ENCODE peak calls at places on chromosomes 12 and 14, in seven cellular contexts. One of them, this sample, is unnamed.

GRCh38 chr12:6211421-6211869 is 11.2 kb downstream of the CD9 start:
- DNase-seq in HCT116: no peak
- DNase-seq in Panc1: no peak
- DNase-seq in H1: no peak
- DNase-seq in K562: no peak
- DNase-seq in HepG2: no peak
- DNase-seq in GM12878: no peak
- DNase-seq in this sample: no peak

GRCh38 chr14:75379930-75380270 is 47.9 kb upstream of the JDP2 start:
- DNase-seq in HCT116: no peak
- DNase-seq in Panc1: no peak
- DNase-seq in H1: no peak
- DNase-seq in K562: no peak
- DNase-seq in HepG2: no peak
- DNase-seq in GM12878: no peak
- DNase-seq in this sample: no peak

GRCh38 chr12:128365831-128366231 is 98.9 kb downstream of the TMEM132C start:
- DNase-seq in HCT116: no peak
- DNase-seq in Panc1: no peak
- DNase-seq in H1: peak
- DNase-seq in K562: no peak
- DNase-seq in HepG2: no peak
- DNase-seq in GM12878: no peak
- DNase-seq in this sample: no peak

GRCh38 chr12:12983420-12984035 is 16.5 kb downstream of the HEBP1 start:
- DNase-seq in HCT116: peak
- DNase-seq in Panc1: no peak
- DNase-seq in H1: no peak
- DNase-seq in K562: peak
- DNase-seq in HepG2: peak
- DNase-seq in GM12878: no peak
- DNase-seq in this sample: peak

GRCh38 chr12:66746489-66747201 is 67.8 kb upstream of the GRIP1 start:
- DNase-seq in HCT116: no peak
- DNase-seq in Panc1: no peak
- DNase-seq in H1: no peak
- DNase-seq in K562: no peak
- DNase-seq in HepG2: no peak
- DNase-seq in GM12878: no peak
- DNase-seq in this sample: no peak

GRCh38 chr12:104747956-104748355 is 210.1 kb downstream of the SLC41A2 start:
- DNase-seq in HCT116: no peak
- DNase-seq in Panc1: no peak
- DNase-seq in H1: no peak
- DNase-seq in K562: no peak
- DNase-seq in HepG2: no peak
- DNase-seq in GM12878: no peak
- DNase-seq in this sample: no peak

GRCh38 chr14:100278702-100279101 is 27.5 kb downstream of the SLC25A29 start:
- DNase-seq in HCT116: no peak
- DNase-seq in Panc1: no peak
- DNase-seq in H1: no peak
- DNase-seq in K562: no peak
- DNase-seq in HepG2: peak
- DNase-seq in GM12878: no peak
- DNase-seq in this sample: no peak

GRCh38 chr14:94373708-94374107 is 14.7 kb downstream of the SERPINA1 start:
- DNase-seq in HCT116: peak
- DNase-seq in Panc1: peak
- DNase-seq in H1: no peak
- DNase-seq in K562: no peak
- DNase-seq in HepG2: no peak
- DNase-seq in GM12878: no peak
- DNase-seq in this sample: no peak

GRCh38 chr12:106353178-106353577 is 4.4 kb upstream of the POLR3B start:
- DNase-seq in HCT116: no peak
- DNase-seq in Panc1: no peak
- DNase-seq in H1: no peak
- DNase-seq in K562: no peak
- DNase-seq in HepG2: no peak
- DNase-seq in GM12878: no peak
- DNase-seq in this sample: no peak
- TF ChIP-seq SIN3A in HCT116: no peak
- TF ChIP-seq SIN3A in Panc1: no peak
- TF ChIP-seq SIN3A in H1: no peak
- TF ChIP-seq SIN3A in K562: no peak
- TF ChIP-seq SIN3A in HepG2: no peak
- TF ChIP-seq SIN3A in GM12878: no peak
- TF ChIP-seq SIN3A in this sample: no peak

DNA sequence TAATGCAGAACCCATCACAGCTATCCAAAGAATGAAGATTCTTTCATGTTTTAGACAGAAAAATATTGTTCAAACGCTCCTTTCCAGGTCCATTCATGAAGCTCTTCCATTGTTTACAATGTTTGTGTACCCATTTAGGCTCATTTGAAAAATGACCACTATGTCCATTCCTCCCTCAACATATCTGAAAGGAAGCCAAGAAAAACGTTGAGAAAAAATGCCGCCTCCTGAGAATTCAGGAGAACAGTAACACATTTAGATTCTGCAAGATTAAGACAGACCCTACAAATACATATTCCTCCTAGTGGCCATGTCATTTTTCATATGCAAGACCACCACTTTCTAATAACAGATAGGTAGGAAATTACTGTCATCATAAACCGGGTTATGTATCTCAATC is 124.4 kb downstream of the SLC25A21 start:
- DNase-seq in HCT116: no peak
- DNase-seq in Panc1: no peak
- DNase-seq in H1: no peak
- DNase-seq in K562: no peak
- DNase-seq in HepG2: no peak
- DNase-seq in GM12878: no peak
- DNase-seq in this sample: no peak
- TF ChIP-seq SIN3A in HCT116: no peak
- TF ChIP-seq SIN3A in Panc1: no peak
- TF ChIP-seq SIN3A in H1: no peak
- TF ChIP-seq SIN3A in K562: no peak
- TF ChIP-seq SIN3A in HepG2: no peak
- TF ChIP-seq SIN3A in GM12878: no peak
- TF ChIP-seq SIN3A in this sample: no peak

GRCh38 chr14:72883963-72884362 is 9.9 kb downstream of the DPF3 start:
- DNase-seq in HCT116: no peak
- DNase-seq in Panc1: no peak
- DNase-seq in H1: no peak
- DNase-seq in K562: no peak
- DNase-seq in HepG2: no peak
- DNase-seq in GM12878: peak
- DNase-seq in this sample: no peak
- TF ChIP-seq SIN3A in HCT116: no peak
- TF ChIP-seq SIN3A in Panc1: no peak
- TF ChIP-seq SIN3A in H1: no peak
- TF ChIP-seq SIN3A in K562: no peak
- TF ChIP-seq SIN3A in HepG2: no peak
- TF ChIP-seq SIN3A in GM12878: no peak
- TF ChIP-seq SIN3A in this sample: no peak

DNA sequence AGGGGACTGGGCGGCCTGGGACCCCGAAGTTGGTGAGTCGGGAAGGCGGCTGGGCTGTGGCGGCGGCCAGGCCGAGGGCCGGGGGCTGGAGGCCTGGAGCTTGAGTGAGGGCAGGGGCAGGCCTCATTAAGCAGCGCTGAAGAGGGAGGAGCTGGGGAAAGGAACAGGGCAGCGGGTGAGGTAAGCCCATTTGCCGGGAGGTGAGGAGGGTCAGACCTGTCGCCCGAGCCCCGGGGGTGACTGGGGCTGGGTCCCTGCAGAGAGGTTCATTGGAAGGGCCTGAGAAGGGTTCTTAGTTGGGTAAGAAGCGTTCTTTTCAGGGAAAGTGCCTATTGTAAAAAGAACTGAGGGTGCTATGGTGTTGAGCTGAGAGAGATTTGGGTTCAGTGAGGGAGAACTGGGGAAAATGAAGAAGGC is 438 bp downstream of the RAB5B start:
- DNase-seq in HCT116: no peak
- DNase-seq in Panc1: no peak
- DNase-seq in H1: no peak
- DNase-seq in K562: no peak
- DNase-seq in HepG2: peak
- DNase-seq in GM12878: no peak
- DNase-seq in this sample: peak
- TF ChIP-seq SIN3A in HCT116: no peak
- TF ChIP-seq SIN3A in Panc1: no peak
- TF ChIP-seq SIN3A in H1: no peak
- TF ChIP-seq SIN3A in K562: no peak
- TF ChIP-seq SIN3A in HepG2: peak
- TF ChIP-seq SIN3A in GM12878: peak
- TF ChIP-seq SIN3A in this sample: no peak

GRCh38 chr14:78178971-78179370 is 8.8 kb downstream of the NRXN3 start:
- DNase-seq in HCT116: no peak
- DNase-seq in Panc1: no peak
- DNase-seq in H1: no peak
- DNase-seq in K562: no peak
- DNase-seq in HepG2: no peak
- DNase-seq in GM12878: no peak
- DNase-seq in this sample: no peak
- TF ChIP-seq SIN3A in HCT116: no peak
- TF ChIP-seq SIN3A in Panc1: no peak
- TF ChIP-seq SIN3A in H1: no peak
- TF ChIP-seq SIN3A in K562: no peak
- TF ChIP-seq SIN3A in HepG2: no peak
- TF ChIP-seq SIN3A in GM12878: no peak
- TF ChIP-seq SIN3A in this sample: no peak

DNA sequence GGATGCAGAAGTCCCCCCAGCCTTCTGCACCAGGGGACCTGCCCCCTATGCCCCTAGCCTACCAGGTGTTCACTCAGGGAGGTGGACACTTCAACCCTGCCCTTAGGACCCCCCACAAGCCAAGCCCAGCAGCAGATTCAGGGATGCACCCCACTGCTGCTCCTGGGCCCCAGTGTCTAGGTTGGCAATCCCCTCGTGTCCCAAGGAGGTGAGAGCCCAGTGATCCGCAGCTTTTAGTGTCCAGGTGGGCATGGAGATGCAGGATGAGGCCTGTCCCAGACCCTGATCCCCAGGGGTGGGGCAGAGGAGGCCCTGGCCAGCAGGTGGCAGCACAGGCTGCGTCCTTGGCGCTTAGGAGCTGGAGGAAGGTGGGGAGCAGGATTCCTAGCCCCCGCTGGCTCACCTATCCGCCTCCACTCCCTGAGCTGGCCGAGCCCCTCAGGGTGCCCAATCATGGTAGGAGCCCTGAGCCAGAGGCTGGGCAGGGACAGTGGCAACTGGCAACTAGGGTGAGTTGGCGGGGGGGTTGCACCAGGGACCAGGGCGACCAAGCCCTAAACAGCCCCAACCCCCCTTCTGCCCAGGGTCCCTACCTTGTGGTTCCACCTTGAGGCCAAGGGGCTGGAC is 4.1 kb downstream of the CKB start:
- DNase-seq in HCT116: no peak
- DNase-seq in Panc1: no peak
- DNase-seq in H1: peak
- DNase-seq in K562: peak
- DNase-seq in HepG2: peak
- DNase-seq in GM12878: no peak
- DNase-seq in this sample: peak
- TF ChIP-seq SIN3A in HCT116: no peak
- TF ChIP-seq SIN3A in Panc1: no peak
- TF ChIP-seq SIN3A in H1: peak
- TF ChIP-seq SIN3A in K562: peak
- TF ChIP-seq SIN3A in HepG2: no peak
- TF ChIP-seq SIN3A in GM12878: no peak
- TF ChIP-seq SIN3A in this sample: no peak

GRCh38 chr14:71687115-71687836 is 245.0 kb upstream of the RGS6 start:
- DNase-seq in HCT116: no peak
- DNase-seq in Panc1: no peak
- DNase-seq in H1: no peak
- DNase-seq in K562: no peak
- DNase-seq in HepG2: no peak
- DNase-seq in GM12878: no peak
- DNase-seq in this sample: no peak
- TF ChIP-seq SIN3A in HCT116: no peak
- TF ChIP-seq SIN3A in Panc1: no peak
- TF ChIP-seq SIN3A in H1: no peak
- TF ChIP-seq SIN3A in K562: no peak
- TF ChIP-seq SIN3A in HepG2: no peak
- TF ChIP-seq SIN3A in GM12878: no peak
- TF ChIP-seq SIN3A in this sample: no peak

This sample was measured in SK-N-SH.